ENCODE peak calls at places on chromosomes 4 and X, in nine cellular contexts. I is fibroblast of pulmonary artery, U is pancreas, P is astrocyte, B is WERI-Rb-1, N is HFF-Myc, M is tibial nerve, A is GM23338, Z is ovary. G is an unnamed sample.

GRCh38 chrX:41313419-41313818 is 20.5 kb upstream of the DDX3X start:
- DNase-seq in I (peak), U (no peak), P (peak), B (no peak), N (no peak), M (no peak), A (no peak), Z (no peak), G (no peak)

GRCh38 chrX:101206471-101206870 is 13.1 kb upstream of the DRP2 start:
- DNase-seq in I (peak), U (no peak), P (no peak), B (no peak), N (peak), M (no peak), A (peak), Z (no peak), G (no peak)

GRCh38 chr4:23485793-23486192 is 404.1 kb downstream of the PPARGC1A start:
- DNase-seq in I (peak), U (no peak), P (peak), B (no peak), N (no peak), M (no peak), A (no peak), Z (no peak), G (no peak)

GRCh38 chr4:83582289-83582756 is 46.4 kb downstream of the GPAT3 start:
- DNase-seq in I (peak), U (peak), P (peak), B (peak), N (no peak), M (no peak), A (no peak), Z (no peak), G (peak)

GRCh38 chr4:126906466-126906865 is 726.3 kb upstream of the INTU start:
- DNase-seq in I (no peak), U (no peak), P (no peak), B (no peak), N (no peak), M (no peak), A (peak), Z (no peak), G (no peak)

GRCh38 chr4:158033416-158033863 is 139.4 kb downstream of the GASK1B start:
- DNase-seq in I (peak), U (no peak), P (peak), B (no peak), N (no peak), M (no peak), A (no peak), Z (no peak), G (no peak)

GRCh38 chrX:7068939-7069367 is 78.6 kb upstream of the STS start:
- DNase-seq in I (peak), U (no peak), P (no peak), B (peak), N (no peak), M (no peak), A (peak), Z (no peak), G (no peak)

GRCh38 chr4:183337349-183337748 is 15.1 kb upstream of the CLDN24 start:
- DNase-seq in I (no peak), U (no peak), P (no peak), B (no peak), N (no peak), M (no peak), A (no peak), Z (no peak), G (no peak)

GRCh38 chr4:42654606-42655005 is 2.3 kb downstream of the ATP8A1 start:
- DNase-seq in I (peak), U (peak), P (peak), B (no peak), N (no peak), M (no peak), A (no peak), Z (peak), G (no peak)

GRCh38 chr4:5842456-5842855 is 50.4 kb downstream of the CRMP1 start:
- DNase-seq in I (no peak), U (no peak), P (no peak), B (no peak), N (no peak), M (no peak), A (no peak), Z (no peak), G (no peak)

GRCh38 chrX:135688137-135688536 is 25.3 kb upstream of the CT45A1 start:
- DNase-seq in I (no peak), U (no peak), P (no peak), B (peak), N (no peak), M (no peak), A (peak), Z (no peak), G (no peak)

GRCh38 chrX:45584717-45585116 is 384.0 kb upstream of the DIPK2B start:
- DNase-seq in I (no peak), U (no peak), P (no peak), B (no peak), N (no peak), M (no peak), A (no peak), Z (no peak), G (no peak)

GRCh38 chr4:528835-529234 is 29.8 kb downstream of the PIGG start:
- DNase-seq in I (no peak), U (no peak), P (no peak), B (peak), N (no peak), M (no peak), A (no peak), Z (no peak), G (no peak)

GRCh38 chrX:323721-324628 is 5.4 kb upstream of the GTPBP6 start:
- DNase-seq in I (peak), U (no peak), P (peak), B (peak), N (no peak), M (no peak), A (peak), Z (peak), G (no peak)

GRCh38 chr4:54384563-54384962 is 155.5 kb downstream of the PDGFRA start:
- DNase-seq in I (peak), U (no peak), P (peak), B (peak), N (no peak), M (no peak), A (peak), Z (peak), G (no peak)

GRCh38 chrX:1105671-1106419 is 106.6 kb downstream of the CRLF2 start:
- DNase-seq in I (no peak), U (no peak), P (no peak), B (no peak), N (no peak), M (no peak), A (peak), Z (no peak), G (no peak)

GRCh38 chrX:85815203-85815751 is 232.1 kb downstream of the CHM start:
- DNase-seq in I (no peak), U (no peak), P (no peak), B (no peak), N (no peak), M (no peak), A (no peak), Z (no peak), G (no peak)

GRCh38 chr4:113368056-113368455 is 318.6 kb downstream of the ANK2 start:
- DNase-seq in I (no peak), U (no peak), P (peak), B (no peak), N (peak), M (no peak), A (no peak), Z (no peak), G (no peak)

GRCh38 chrX:120269379-120270035 is 18.9 kb downstream of the ZBTB33 start:
- DNase-seq in I (peak), U (no peak), P (no peak), B (no peak), N (no peak), M (no peak), A (no peak), Z (no peak), G (no peak)

GRCh38 chr4:89296399-89296798 is 11.2 kb downstream of the GPRIN3 start:
- DNase-seq in I (no peak), U (no peak), P (no peak), B (no peak), N (no peak), M (no peak), A (no peak), Z (no peak), G (no peak)

GRCh38 chr4:40916880-40917279 is 167.1 kb downstream of the NSUN7 start:
- DNase-seq in I (peak), U (peak), P (no peak), B (peak), N (no peak), M (no peak), A (peak), Z (no peak), G (no peak)

DNA sequence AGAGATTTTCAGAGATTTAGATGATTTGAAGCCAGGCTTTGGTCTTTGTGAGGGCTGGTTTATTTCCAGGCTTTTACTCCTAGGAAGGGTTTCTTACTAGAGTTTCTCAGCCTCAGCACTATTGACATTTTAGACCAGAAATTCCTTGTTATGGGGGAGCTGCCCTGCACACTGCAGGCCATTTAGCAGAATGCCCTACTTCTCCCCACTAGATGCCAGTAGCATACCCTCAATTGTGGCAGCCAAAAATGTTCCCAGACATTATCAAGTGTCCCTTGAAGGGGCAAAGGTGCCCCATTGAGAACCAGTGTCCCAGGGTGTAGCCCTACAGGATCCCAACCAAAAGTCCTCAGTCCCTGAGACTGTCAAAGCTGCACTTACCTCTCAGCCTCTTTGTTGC is 231.6 kb downstream of the QDPR start:
- DNase-seq in I (no peak), U (no peak), P (no peak), B (no peak), N (no peak), M (no peak), A (peak), Z (no peak), G (no peak)
- TF ChIP-seq CTCF in I (no peak), U (no peak), P (no peak), B (no peak), N (no peak), M (no peak), A (peak), Z (no peak), G (no peak)

GRCh38 chrX:16472345-16472744 is 177.6 kb upstream of the S100G start:
- DNase-seq in I (no peak), U (no peak), P (no peak), B (no peak), N (no peak), M (no peak), A (no peak), Z (no peak), G (no peak)

GRCh38 chrX:16465081-16465876 is 184.7 kb upstream of the S100G start:
- DNase-seq in I (peak), U (no peak), P (peak), B (no peak), N (no peak), M (no peak), A (no peak), Z (no peak), G (no peak)

GRCh38 chrX:16474511-16474910 is 175.4 kb upstream of the S100G start:
- DNase-seq in I (no peak), U (no peak), P (no peak), B (no peak), N (no peak), M (no peak), A (no peak), Z (no peak), G (no peak)

GRCh38 chrX:16466640-16467432 is 183.1 kb upstream of the S100G start:
- DNase-seq in I (peak), U (no peak), P (peak), B (no peak), N (no peak), M (no peak), A (no peak), Z (no peak), G (no peak)

DNA sequence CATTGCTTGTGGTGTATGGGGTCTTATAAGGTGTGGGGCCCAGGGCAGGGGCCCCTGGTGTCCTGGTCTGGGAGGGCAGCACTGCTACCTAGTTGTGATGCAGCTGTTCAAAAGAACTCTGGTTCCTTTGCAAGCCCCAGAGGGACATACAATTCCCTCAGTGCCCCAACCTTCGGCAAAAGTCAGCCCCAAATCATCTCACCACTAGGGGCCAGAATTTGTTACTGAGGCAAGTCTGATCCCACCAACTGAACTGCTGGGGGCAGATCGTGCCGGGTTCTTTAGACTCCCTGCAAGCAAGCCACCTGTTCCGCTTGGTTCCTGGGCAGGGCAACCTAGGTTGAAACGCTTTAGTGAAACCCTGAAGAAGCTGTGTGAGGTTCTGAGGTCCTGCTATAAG is 180.1 kb upstream of the S100G start:
- DNase-seq in I (no peak), U (no peak), P (no peak), B (no peak), N (no peak), M (no peak), A (peak), Z (no peak), G (no peak)
- TF ChIP-seq CTCF in I (peak), U (no peak), P (no peak), B (no peak), N (peak), M (no peak), A (peak), Z (no peak), G (no peak)

DNA sequence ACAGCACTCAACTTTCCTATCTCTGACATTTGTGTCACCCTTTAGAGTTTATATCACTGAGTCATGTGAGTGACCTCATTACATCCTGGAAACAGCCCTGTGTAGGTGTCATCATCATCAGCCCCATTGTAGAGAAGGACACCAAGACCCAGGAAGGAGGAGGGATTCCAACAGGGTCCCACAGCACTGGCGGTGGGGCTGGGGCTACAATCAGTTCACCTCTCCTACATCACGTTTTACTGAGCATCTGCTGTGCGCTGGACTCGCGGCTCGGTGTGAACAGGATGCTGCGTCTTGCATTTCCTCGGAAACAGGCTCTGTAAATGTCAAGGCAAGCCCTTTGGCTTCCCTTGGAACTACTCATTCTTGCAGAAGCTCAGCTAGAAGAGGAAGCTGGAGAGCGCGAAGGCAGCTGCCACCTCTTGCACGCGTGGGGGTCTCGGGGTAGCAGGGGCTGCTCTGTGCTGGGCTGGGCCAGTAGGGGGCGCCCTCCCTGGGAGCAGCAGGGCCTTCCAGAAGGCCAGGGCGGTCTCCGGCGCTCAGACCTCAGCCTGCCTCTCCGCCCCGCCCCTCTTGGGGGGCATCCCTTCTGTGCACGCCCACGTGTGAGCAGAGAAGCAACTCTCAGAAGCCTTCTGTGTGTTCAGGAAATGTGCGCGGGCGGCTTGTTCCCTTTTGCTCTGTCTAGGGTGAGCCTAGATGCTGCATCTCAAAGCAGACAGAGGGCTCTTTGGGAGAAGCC is 29.0 kb downstream of the REELD1 start:
- DNase-seq in I (peak), U (no peak), P (peak), B (peak), N (no peak), M (no peak), A (peak), Z (peak), G (peak)
- TF ChIP-seq CTCF in I (no peak), U (no peak), P (no peak), B (peak), N (peak), M (no peak), A (peak), Z (no peak), G (no peak)

GRCh38 chr4:152045781-152046571 is 285.2 kb upstream of the GATB start:
- DNase-seq in I (peak), U (peak), P (peak), B (peak), N (no peak), M (no peak), A (peak), Z (peak), G (no peak)
- TF ChIP-seq CTCF in I (peak), U (peak), P (peak), B (peak), N (peak), M (peak), A (peak), Z (no peak), G (no peak)

GRCh38 chr4:172844556-172844955 is 324.1 kb upstream of the GALNT7 start:
- DNase-seq in I (no peak), U (no peak), P (no peak), B (no peak), N (no peak), M (no peak), A (no peak), Z (no peak), G (no peak)
- TF ChIP-seq CTCF in I (no peak), U (no peak), P (no peak), B (no peak), N (no peak), M (no peak), A (no peak), Z (no peak), G (no peak)

GRCh38 chr4:26065833-26066232 is 151.8 kb downstream of the SMIM20 start:
- DNase-seq in I (no peak), U (no peak), P (no peak), B (no peak), N (no peak), M (no peak), A (no peak), Z (no peak), G (no peak)

GRCh38 chr4:26067035-26067434 is 153.0 kb downstream of the SMIM20 start:
- DNase-seq in I (no peak), U (no peak), P (no peak), B (no peak), N (no peak), M (no peak), A (no peak), Z (no peak), G (no peak)

GRCh38 chr4:26073886-26074560 is 160.0 kb downstream of the SMIM20 start:
- DNase-seq in I (no peak), U (no peak), P (no peak), B (no peak), N (no peak), M (no peak), A (no peak), Z (no peak), G (no peak)

GRCh38 chr4:26071688-26072087 is 157.7 kb downstream of the SMIM20 start:
- DNase-seq in I (no peak), U (no peak), P (no peak), B (no peak), N (no peak), M (no peak), A (no peak), Z (no peak), G (no peak)

GRCh38 chr4:26069218-26069617 is 155.2 kb downstream of the SMIM20 start:
- DNase-seq in I (peak), U (no peak), P (peak), B (peak), N (no peak), M (no peak), A (peak), Z (no peak), G (no peak)
- TF ChIP-seq CTCF in I (peak), U (no peak), P (peak), B (peak), N (peak), M (no peak), A (peak), Z (no peak), G (no peak)

GRCh38 chr4:99134586-99134985 is 9.5 kb downstream of the ADH4 start:
- DNase-seq in I (peak), U (no peak), P (peak), B (no peak), N (no peak), M (no peak), A (no peak), Z (no peak), G (no peak)
- TF ChIP-seq CTCF in I (no peak), U (no peak), P (no peak), B (no peak), N (no peak), M (no peak), A (no peak), Z (no peak), G (no peak)

GRCh38 chrX:133249659-133250058 is 31.5 kb upstream of the TFDP3 start:
- DNase-seq in I (peak), U (no peak), P (no peak), B (no peak), N (no peak), M (no peak), A (no peak), Z (no peak), G (no peak)
- TF ChIP-seq CTCF in I (no peak), U (no peak), P (no peak), B (no peak), N (no peak), M (no peak), A (peak), Z (no peak), G (no peak)

DNA sequence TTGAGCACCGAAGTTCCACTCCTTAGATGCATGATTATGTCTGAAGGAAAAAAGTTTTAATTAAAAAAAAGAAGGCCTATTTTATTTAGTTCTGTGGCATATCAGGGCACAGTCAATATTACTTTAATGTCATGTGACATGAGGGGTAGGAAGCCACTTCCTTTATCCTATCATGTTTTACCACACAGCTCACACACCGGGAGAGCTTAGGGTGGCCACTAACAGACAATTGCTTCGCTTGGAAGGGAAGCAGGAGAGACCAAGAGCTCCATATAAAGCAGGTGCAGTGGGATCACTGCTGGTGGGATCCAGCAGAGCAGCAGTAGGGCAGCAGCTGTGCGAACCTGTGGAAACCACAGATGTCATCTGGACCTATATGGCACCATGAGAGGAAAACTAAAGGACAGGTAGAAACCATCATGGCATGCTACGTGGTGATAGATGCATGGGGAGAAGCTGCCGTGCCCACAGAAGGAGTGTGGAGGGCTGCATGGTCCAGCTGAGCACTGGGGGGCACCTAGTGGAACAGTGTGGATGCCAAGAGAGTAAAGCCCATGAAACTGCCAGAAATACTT is 52.0 kb downstream of the DTHD1 start:
- DNase-seq in I (no peak), U (no peak), P (no peak), B (no peak), N (no peak), M (no peak), A (no peak), Z (no peak), G (no peak)
- TF ChIP-seq CTCF in I (no peak), U (no peak), P (no peak), B (no peak), N (no peak), M (no peak), A (no peak), Z (no peak), G (no peak)

GRCh38 chr4:33467291-33467690 is 2747.1 kb downstream of the PCDH7 start:
- DNase-seq in I (no peak), U (no peak), P (no peak), B (no peak), N (no peak), M (no peak), A (peak), Z (no peak), G (no peak)
- TF ChIP-seq CTCF in I (no peak), U (no peak), P (no peak), B (no peak), N (no peak), M (no peak), A (no peak), Z (no peak), G (no peak)